ENCODE peak calls at places on chromosomes 1 and 21, in five cellular contexts. One of them, this sample, is unnamed.

GRCh38 chr1:152112101-152112884 is 3.0 kb downstream of the TCHH start:
- DNase-seq in HCT116: no peak
- DNase-seq in mesothelial cell of epicardium: no peak
- DNase-seq in KG1: no peak
- DNase-seq in KBM-7: peak
- DNase-seq in this sample: no peak

GRCh38 chr1:173473599-173474011 is 3.5 kb upstream of the PRDX6 start:
- DNase-seq in HCT116: peak
- DNase-seq in mesothelial cell of epicardium: no peak
- DNase-seq in KG1: no peak
- DNase-seq in KBM-7: no peak
- DNase-seq in this sample: no peak

GRCh38 chr1:107559881-107560280 is 405.1 kb downstream of the VAV3 start:
- DNase-seq in HCT116: no peak
- DNase-seq in mesothelial cell of epicardium: no peak
- DNase-seq in KG1: no peak
- DNase-seq in KBM-7: no peak
- DNase-seq in this sample: no peak

GRCh38 chr1:63827411-63828321 is 53.8 kb downstream of the ROR1 start:
- DNase-seq in HCT116: no peak
- DNase-seq in mesothelial cell of epicardium: no peak
- DNase-seq in KG1: no peak
- DNase-seq in KBM-7: no peak
- DNase-seq in this sample: no peak

GRCh38 chr1:213326666-213327317 is 275.8 kb downstream of the RPS6KC1 start:
- DNase-seq in HCT116: no peak
- DNase-seq in mesothelial cell of epicardium: no peak
- DNase-seq in KG1: no peak
- DNase-seq in KBM-7: peak
- DNase-seq in this sample: no peak

GRCh38 chr1:109807822-109808680 is 44.3 kb upstream of the EPS8L3 start:
- DNase-seq in HCT116: no peak
- DNase-seq in mesothelial cell of epicardium: no peak
- DNase-seq in KG1: no peak
- DNase-seq in KBM-7: no peak
- DNase-seq in this sample: no peak

GRCh38 chr1:68166348-68166747 is 66.0 kb downstream of the WLS start:
- DNase-seq in HCT116: no peak
- DNase-seq in mesothelial cell of epicardium: no peak
- DNase-seq in KG1: no peak
- DNase-seq in KBM-7: no peak
- DNase-seq in this sample: no peak

GRCh38 chr1:7430047-7430608 is 341.0 kb upstream of the VAMP3 start:
- DNase-seq in HCT116: no peak
- DNase-seq in mesothelial cell of epicardium: no peak
- DNase-seq in KG1: no peak
- DNase-seq in KBM-7: no peak
- DNase-seq in this sample: no peak

GRCh38 chr1:201562257-201562656 is 23.3 kb downstream of the NAV1 start:
- DNase-seq in HCT116: no peak
- DNase-seq in mesothelial cell of epicardium: no peak
- DNase-seq in KG1: no peak
- DNase-seq in KBM-7: no peak
- DNase-seq in this sample: no peak

GRCh38 chr21:45830221-45830640 is 151.3 kb upstream of the COL6A1 start:
- DNase-seq in HCT116: no peak
- DNase-seq in mesothelial cell of epicardium: no peak
- DNase-seq in KG1: no peak
- DNase-seq in KBM-7: no peak
- DNase-seq in this sample: no peak

GRCh38 chr21:45900034-45900868 is 81.3 kb upstream of the COL6A1 start:
- DNase-seq in HCT116: no peak
- DNase-seq in mesothelial cell of epicardium: no peak
- DNase-seq in KG1: no peak
- DNase-seq in KBM-7: no peak
- DNase-seq in this sample: no peak

GRCh38 chr1:201925301-201925567 is 21.1 kb downstream of the LMOD1 start:
- DNase-seq in HCT116: no peak
- DNase-seq in mesothelial cell of epicardium: no peak
- DNase-seq in KG1: no peak
- DNase-seq in KBM-7: no peak
- DNase-seq in this sample: no peak

GRCh38 chr1:56448937-56449336 is 130.4 kb downstream of the PLPP3 start:
- DNase-seq in HCT116: no peak
- DNase-seq in mesothelial cell of epicardium: no peak
- DNase-seq in KG1: no peak
- DNase-seq in KBM-7: no peak
- DNase-seq in this sample: no peak

GRCh38 chr1:170620164-170620563 is 43.8 kb upstream of the PRRX1 start:
- DNase-seq in HCT116: no peak
- DNase-seq in mesothelial cell of epicardium: no peak
- DNase-seq in KG1: no peak
- DNase-seq in KBM-7: no peak
- DNase-seq in this sample: no peak

GRCh38 chr1:101028466-101028865 is 2.9 kb upstream of the DPH5 start:
- DNase-seq in HCT116: no peak
- DNase-seq in mesothelial cell of epicardium: no peak
- DNase-seq in KG1: no peak
- DNase-seq in KBM-7: no peak
- DNase-seq in this sample: no peak

GRCh38 chr1:206797534-206798383 is 25.5 kb upstream of the IL10 start:
- DNase-seq in HCT116: no peak
- DNase-seq in mesothelial cell of epicardium: no peak
- DNase-seq in KG1: no peak
- DNase-seq in KBM-7: peak
- DNase-seq in this sample: peak

GRCh38 chr21:44834231-44834950 is 16.5 kb upstream of the SUMO3 start:
- DNase-seq in HCT116: no peak
- DNase-seq in mesothelial cell of epicardium: no peak
- DNase-seq in KG1: no peak
- DNase-seq in KBM-7: no peak
- DNase-seq in this sample: no peak

GRCh38 chr21:44509539-44509938 is 30.5 kb downstream of the KRTAP10-1 start:
- DNase-seq in HCT116: peak
- DNase-seq in mesothelial cell of epicardium: no peak
- DNase-seq in KG1: no peak
- DNase-seq in KBM-7: no peak
- DNase-seq in this sample: no peak

GRCh38 chr1:28537457-28538199 is 15.3 kb upstream of the TRNAU1AP start:
- DNase-seq in HCT116: no peak
- DNase-seq in mesothelial cell of epicardium: no peak
- DNase-seq in KG1: no peak
- DNase-seq in KBM-7: no peak
- DNase-seq in this sample: no peak